ENCODE peak calls at places on chromosomes 1 and 21, in six cellular contexts. C is IMR-90, F is neuronal stem cell, Y is mesenchymal stem cell, N is H9, G is H1. H is an unnamed sample.

GRCh38 chr1:164726235-164726634 is 167.3 kb downstream of the PBX1 start:
- DNase-seq in C (peak), F (no peak), Y (peak), N (no peak), G (no peak), H (peak)

GRCh38 chr21:34061983-34062382 is 11.4 kb upstream of the MRPS6 start:
- DNase-seq in C (no peak), F (no peak), Y (no peak), N (no peak), G (no peak), H (no peak)

GRCh38 chr21:28871388-28872015 is 121.2 kb downstream of the LTN1 start:
- DNase-seq in C (peak), F (no peak), Y (no peak), N (no peak), G (no peak), H (no peak)

GRCh38 chr1:113013823-113014222 is 57.8 kb upstream of the SLC16A1 start:
- DNase-seq in C (no peak), F (no peak), Y (no peak), N (no peak), G (no peak), H (no peak)

GRCh38 chr1:154206212-154206611 is at the start of gene CFAP141:
- DNase-seq in C (peak), F (no peak), Y (peak), N (no peak), G (no peak), H (peak)

GRCh38 chr1:162626733-162627132 is 5.5 kb upstream of the DDR2 start:
- DNase-seq in C (no peak), F (no peak), Y (no peak), N (no peak), G (no peak), H (no peak)

GRCh38 chr1:17691147-17691634 is 63.9 kb upstream of the ACTL8 start:
- DNase-seq in C (no peak), F (no peak), Y (no peak), N (no peak), G (no peak), H (no peak)

GRCh38 chr1:30471307-30471706 is 252.1 kb downstream of the MATN1 start:
- DNase-seq in C (no peak), F (no peak), Y (no peak), N (no peak), G (no peak), H (no peak)

DNA sequence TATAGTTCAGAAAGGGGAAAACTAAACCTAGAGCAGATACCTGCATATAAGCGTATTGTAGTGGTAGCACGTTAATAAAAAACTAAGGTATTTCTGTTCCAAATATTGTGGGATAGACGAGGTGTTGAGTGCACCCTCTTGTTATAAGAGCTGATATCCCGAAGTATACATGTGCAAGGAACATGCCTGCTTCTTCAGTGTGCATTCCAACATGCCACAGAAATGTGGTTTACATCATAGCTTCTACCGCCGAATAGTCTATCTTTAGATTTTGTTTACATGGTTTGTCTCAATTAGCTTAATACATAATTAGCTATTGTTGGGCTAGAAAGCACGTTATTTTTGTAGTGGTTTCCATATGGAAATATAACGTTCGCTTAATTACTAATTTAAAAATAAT is 2.2 kb downstream of the CHRM3 start:
- DNase-seq in C (no peak), F (no peak), Y (no peak), N (no peak), G (no peak), H (no peak)
- H4K91ac ChIP-seq in C (no peak), F (no peak), Y (no peak), N (no peak), G (no peak), H (no peak)

GRCh38 chr1:13701274-13701650 is 1.3 kb downstream of the PRDM2 start:
- DNase-seq in C (no peak), F (no peak), Y (no peak), N (no peak), G (no peak), H (no peak)
- H3K9ac ChIP-seq in C (no peak), F (no peak), Y (peak), N (no peak), G (no peak), H (no peak)

GRCh38 chr1:84096121-84096635 is 47.9 kb upstream of the PRKACB start:
- DNase-seq in C (peak), F (no peak), Y (no peak), N (no peak), G (no peak), H (peak)
- H4K91ac ChIP-seq in C (no peak), F (no peak), Y (no peak), N (no peak), G (no peak), H (no peak)

GRCh38 chr1:35563166-35563565 is 5.6 kb downstream of the NCDN start:
- DNase-seq in C (no peak), F (no peak), Y (no peak), N (no peak), G (no peak), H (no peak)
- H3K9ac ChIP-seq in C (no peak), F (peak), Y (no peak), N (no peak), G (no peak), H (no peak)

GRCh38 chr1:16334655-16335340 is 17.5 kb downstream of the FBXO42 start:
- DNase-seq in C (no peak), F (no peak), Y (no peak), N (no peak), G (no peak), H (peak)

GRCh38 chr1:16342331-16343062 is 9.8 kb downstream of the FBXO42 start:
- DNase-seq in C (no peak), F (no peak), Y (no peak), N (no peak), G (no peak), H (no peak)

GRCh38 chr1:16340673-16341072 is 11.6 kb downstream of the FBXO42 start:
- DNase-seq in C (no peak), F (no peak), Y (no peak), N (no peak), G (no peak), H (no peak)

GRCh38 chr1:16338961-16339360 is 13.3 kb downstream of the FBXO42 start:
- DNase-seq in C (no peak), F (no peak), Y (no peak), N (no peak), G (no peak), H (no peak)
- H4K91ac ChIP-seq in C (no peak), F (no peak), Y (no peak), N (no peak), G (no peak), H (no peak)

DNA sequence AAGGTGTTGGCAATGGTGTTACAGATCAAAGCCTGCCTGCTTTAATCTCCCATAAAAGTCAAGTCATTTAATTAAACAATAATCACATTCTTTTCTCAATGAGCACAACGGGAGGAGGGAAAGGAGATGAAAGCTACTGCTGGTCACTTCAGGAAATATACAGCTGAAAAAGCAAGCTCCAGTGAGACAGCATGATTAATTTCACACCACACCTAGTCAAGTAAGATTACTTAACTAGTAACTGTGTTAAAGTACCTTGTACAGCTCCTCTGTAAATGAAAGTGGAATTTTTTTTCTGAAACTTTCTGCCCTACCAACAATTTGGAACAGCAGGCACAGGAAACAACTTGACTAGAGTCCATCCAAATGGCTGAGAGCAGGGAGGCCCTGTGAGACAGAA is 45.7 kb downstream of the STX6 start:
- DNase-seq in C (no peak), F (no peak), Y (no peak), N (no peak), G (no peak), H (no peak)
- H3K9ac ChIP-seq in C (no peak), F (no peak), Y (no peak), N (no peak), G (no peak), H (no peak)